ENCODE peak calls at places on chromosomes 6 and 20, in five cellular contexts. U, D, S, M and C are unnamed samples.

GRCh38 chr20:1827974-1828785 is 67.0 kb upstream of the SIRPA start:
- DNase-seq in U (peak; percentile 56), D (no peak), M (no peak), S (peak; percentile 83), C (no peak)

GRCh38 chr6:99148111-99148510 is 200.4 kb upstream of the FBXL4 start:
- DNase-seq in D (no peak), U (no peak), S (no peak), M (no peak), C (no peak)

GRCh38 chr6:81901589-81901988 is 149.1 kb upstream of the TENT5A start:
- DNase-seq in U (no peak), M (no peak), S (no peak), D (no peak), C (no peak)

GRCh38 chr6:43876602-43877001 is 106.6 kb downstream of the VEGFA start:
- DNase-seq in S (no peak), M (no peak), U (no peak), D (no peak), C (no peak)

GRCh38 chr20:51350941-51351631 is 191.4 kb downstream of the NFATC2 start:
- DNase-seq in D (no peak), M (no peak), U (no peak), S (no peak), C (no peak)

GRCh38 chr6:41111017-41111416 is 38.2 kb downstream of the NFYA start:
- DNase-seq in U (no peak), D (no peak), M (no peak), S (no peak), C (no peak)

GRCh38 chr6:27061235-27061993 is 186.1 kb upstream of the PRSS16 start:
- DNase-seq in U (no peak), S (no peak), M (no peak), D (no peak), C (no peak)

GRCh38 chr6:11354019-11354418 is 121.6 kb upstream of the NEDD9 start:
- DNase-seq in M (peak; percentile 52), U (no peak), D (no peak), S (no peak), C (no peak)

GRCh38 chr6:29466241-29466640 is 9.3 kb downstream of the OR2H1 start:
- DNase-seq in U (no peak), S (no peak), M (no peak), D (no peak), C (no peak)

GRCh38 chr20:5945963-5946362 is 4.4 kb downstream of the TRMT6 start:
- DNase-seq in M (no peak), S (no peak), D (no peak), U (no peak), C (no peak)

GRCh38 chr20:63042448-63043071 is 35.8 kb upstream of the BHLHE23 start:
- DNase-seq in M (no peak), S (no peak), U (no peak), D (no peak), C (no peak)

GRCh38 chr6:107491791-107492674 is 2.1 kb downstream of the SOBP start:
- DNase-seq in D (no peak), S (no peak), M (no peak), U (peak; percentile 37), C (no peak)

GRCh38 chr6:73803562-73804221 is 107.7 kb downstream of the CD109 start:
- DNase-seq in D (no peak), S (peak; percentile 20), U (no peak), M (no peak), C (no peak)

GRCh38 chr6:126300735-126301134 is 39.2 kb upstream of the CENPW start:
- DNase-seq in U (no peak), S (no peak), M (no peak), D (no peak), C (no peak)

GRCh38 chr6:87484491-87484890 is 11.7 kb downstream of the SLC35A1 start:
- DNase-seq in D (no peak), M (no peak), S (no peak), U (no peak), C (no peak)

GRCh38 chr6:152223622-152224021 is 413.5 kb downstream of the SYNE1 start:
- DNase-seq in U (no peak), S (no peak), D (no peak), M (no peak), C (no peak)

GRCh38 chr6:134196568-134197301 is 121.2 kb downstream of the SGK1 start:
- DNase-seq in S (no peak), D (no peak), U (no peak), M (no peak), C (no peak)

GRCh38 chr6:12010635-12011275 is 1.4 kb upstream of the HIVEP1 start:
- DNase-seq in U (peak; percentile 74), S (peak; percentile 76), D (peak; percentile 38), M (peak; percentile 32), C (no peak)

GRCh38 chr6:3392930-3393575 is 63.8 kb downstream of the SLC22A23 start:
- DNase-seq in M (no peak), D (no peak), S (no peak), U (no peak), C (no peak)